ENCODE peak calls at places on chromosomes 4 and X, in six cellular contexts. G is cardiac muscle cell, P is gastrocnemius medialis, D is suprapubic skin, A is osteoblast, Z is astrocyte. B is an unnamed sample. For H3K27me3, the result is how much of the 10 kb centered on the place peaks cover.

GRCh38 chrX:78314561-78314960 is 12.8 kb downstream of the CYSLTR1 start:
- DNase-seq in D (no peak), Z (no peak), P (no peak), A (no peak), G (no peak), B (no peak)

GRCh38 chr4:181465826-181466225 is 777.4 kb upstream of the TENM3 start:
- DNase-seq in A (no peak), Z (no peak), G (no peak), P (no peak), D (no peak), B (no peak)

GRCh38 chr4:22238742-22239141 is 277.1 kb downstream of the ADGRA3 start:
- DNase-seq in A (no peak), Z (no peak), D (no peak), G (peak), P (no peak), B (peak)

GRCh38 chr4:88006956-88007303 is 505 bp upstream of the PKD2 start:
- DNase-seq in A (peak), Z (no peak), D (peak), G (no peak), P (no peak), B (no peak)

GRCh38 chrX:140766024-140766611 is 56.6 kb downstream of the LINC00632 start:
- DNase-seq in Z (peak), A (peak), G (peak), P (no peak), D (peak), B (no peak)

GRCh38 chr4:122091836-122092235 is 60.3 kb upstream of the BLTP1 start:
- DNase-seq in Z (no peak), G (no peak), D (no peak), A (no peak), P (no peak), B (no peak)

GRCh38 chr4:101328063-101328602 is 19.2 kb downstream of the PPP3CA start:
- DNase-seq in P (no peak), D (no peak), A (no peak), Z (no peak), G (no peak), B (no peak)

GRCh38 chr4:83989835-83990234 is 453.9 kb downstream of the GPAT3 start:
- DNase-seq in P (no peak), Z (no peak), A (no peak), D (no peak), G (no peak), B (no peak)

GRCh38 chrX:69362354-69362753 is 141.8 kb upstream of the NALF2 start:
- DNase-seq in P (no peak), G (no peak), A (no peak), D (no peak), Z (no peak), B (no peak)

GRCh38 chrX:3393168-3393567 is 46.7 kb upstream of the MXRA5 start:
- DNase-seq in D (no peak), Z (no peak), P (no peak), G (no peak), A (no peak), B (no peak)

GRCh38 chr4:1413687-1414479 is 7.6 kb upstream of the NKX1-1 start:
- DNase-seq in Z (no peak), P (no peak), D (no peak), G (no peak), A (peak), B (no peak)
- H3K27me3 ChIP-seq in Z (under half), P (half or more), D (half or more), G (half or more), A (under half), B (under half)

DNA sequence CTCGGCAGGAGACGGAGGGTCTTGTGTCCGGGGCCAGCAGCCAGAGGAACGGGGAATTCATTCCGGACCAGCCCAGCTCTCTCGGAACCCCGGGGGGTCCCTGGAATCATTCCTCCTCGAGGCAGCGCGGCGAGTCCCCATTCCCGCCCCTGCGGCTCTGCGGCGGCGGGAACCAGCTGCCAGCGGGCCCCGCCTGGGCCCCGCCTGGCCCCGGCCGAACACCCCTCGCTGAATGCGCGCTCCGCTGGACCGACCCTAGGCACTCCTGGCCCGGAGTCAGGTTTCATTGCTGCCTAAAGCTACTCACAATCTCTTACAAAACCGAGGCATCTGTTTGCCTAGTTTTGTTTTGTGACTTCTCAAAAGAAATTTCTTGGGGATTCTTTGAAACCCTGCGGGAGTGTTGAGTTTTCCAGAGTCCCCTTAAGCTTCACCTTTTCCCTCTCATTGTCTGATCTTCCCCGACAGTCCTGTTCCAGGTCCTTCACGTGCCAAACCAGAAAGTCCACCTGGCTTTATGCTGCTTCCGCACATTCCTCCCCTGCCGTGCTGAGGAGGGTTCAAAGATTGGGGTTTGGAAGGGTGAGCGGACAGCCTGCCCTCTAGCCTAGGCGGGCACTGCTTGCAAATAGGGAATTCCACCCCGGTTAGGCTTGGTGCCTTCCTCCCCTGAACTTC is 767 bp downstream of the ARHGAP10 start:
- DNase-seq in Z (peak), D (peak), P (no peak), A (peak), G (peak), B (peak)
- H3K27me3 ChIP-seq in Z (under half), D (under half), P (under half), A (under half), G (under half), B (under half)

DNA sequence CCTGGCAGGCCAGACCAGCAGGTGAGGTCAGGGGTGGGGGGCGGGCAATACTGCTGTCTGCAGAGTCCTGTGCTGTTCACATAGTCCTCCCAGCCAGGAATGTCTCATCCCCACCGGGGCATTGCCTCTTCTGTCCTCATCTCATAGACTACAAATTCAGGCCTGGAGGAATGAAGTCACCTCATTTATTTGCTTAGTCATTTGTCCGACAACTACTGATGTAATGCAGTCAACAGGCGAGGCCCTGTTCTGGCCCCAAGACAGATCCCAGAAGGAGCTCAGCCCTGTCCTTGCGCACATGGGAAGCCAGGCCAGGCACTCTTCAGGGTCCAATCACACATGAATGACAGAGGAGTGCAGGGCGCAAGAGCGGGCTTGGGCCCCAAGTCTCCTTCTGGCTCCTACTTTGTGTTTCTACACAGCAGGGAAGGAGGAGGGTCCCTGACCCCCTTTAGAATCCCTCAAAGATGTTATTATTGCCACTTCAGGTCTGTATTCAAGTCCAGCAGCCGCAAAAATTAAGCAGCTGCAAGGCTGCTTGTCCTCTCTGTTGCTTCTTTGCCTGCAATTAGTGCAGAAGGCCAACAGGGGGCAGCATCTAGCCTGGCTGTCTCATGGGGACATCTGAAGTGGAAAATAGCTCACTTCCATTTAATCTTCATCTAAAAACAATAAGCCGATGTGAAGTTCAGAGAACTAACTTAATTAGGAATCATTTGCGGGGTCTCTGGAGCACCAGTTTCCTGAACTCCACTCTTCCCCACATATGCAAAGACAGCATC is 15.2 kb upstream of the HMX1 start:
- DNase-seq in A (no peak), Z (no peak), D (no peak), P (no peak), G (no peak), B (no peak)
- H3K27me3 ChIP-seq in A (under half), Z (under half), D (half or more), P (under half), G (half or more), B (under half)

GRCh38 chrX:25009407-25009806 is 6.4 kb downstream of the ARX start:
- DNase-seq in Z (no peak), P (no peak), G (no peak), D (no peak), A (no peak), B (no peak)
- H3K27me3 ChIP-seq in Z (half or more), P (under half), G (half or more), D (half or more), A (half or more), B (under half)

DNA sequence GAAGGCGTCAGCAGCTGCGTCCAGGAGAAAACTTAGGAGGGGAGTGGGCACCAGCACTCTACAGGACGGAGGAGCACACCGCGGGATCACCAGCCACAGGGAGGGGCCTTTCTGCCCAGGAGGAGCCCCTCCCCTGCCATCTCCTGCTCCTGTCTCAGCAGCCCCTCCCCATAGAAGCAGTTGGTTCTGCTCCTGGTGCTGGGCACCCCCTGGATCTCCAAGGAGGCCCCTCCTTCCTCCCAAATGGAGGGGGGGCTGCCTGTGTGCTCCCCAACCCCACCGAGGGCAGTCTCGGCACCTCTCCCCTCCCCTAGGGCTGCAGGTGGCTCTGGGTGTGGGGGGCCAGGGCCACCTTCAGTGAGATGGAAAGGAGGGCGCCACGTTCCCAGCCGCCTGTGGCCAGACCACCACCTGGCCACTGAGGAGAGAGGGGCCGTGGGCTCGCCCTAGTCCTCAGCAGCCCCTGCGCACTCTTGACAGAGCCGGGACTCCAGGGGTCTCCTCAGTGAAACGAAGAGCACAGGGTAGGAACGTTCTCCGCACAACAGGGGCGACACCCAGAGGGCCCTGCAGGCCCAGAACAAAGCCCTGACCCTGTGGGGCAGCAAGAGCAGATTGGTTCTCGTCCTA is 37.8 kb downstream of the CPLX1 start:
- DNase-seq in Z (no peak), G (no peak), A (peak), P (no peak), D (no peak), B (peak)
- H3K27me3 ChIP-seq in Z (under half), G (half or more), A (under half), P (under half), D (half or more), B (under half)

DNA sequence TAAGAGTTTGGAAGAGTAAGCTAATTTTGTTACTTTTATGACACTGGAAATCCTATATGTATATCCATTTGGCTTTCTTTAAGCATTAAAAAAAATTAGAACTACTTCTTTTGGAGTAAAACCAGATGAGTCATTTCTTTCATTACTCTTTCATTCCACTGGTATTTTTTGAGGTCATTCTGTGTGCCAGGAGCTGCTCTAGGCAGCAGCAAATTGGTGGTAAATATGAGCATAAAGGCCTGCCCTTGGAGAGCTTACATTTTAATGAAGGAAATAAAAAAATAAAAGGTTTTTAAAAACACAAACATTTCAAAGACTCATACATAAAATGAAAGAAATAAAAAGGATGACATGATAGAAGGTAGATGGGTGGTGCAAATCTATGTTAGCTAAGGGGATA is 37.4 kb downstream of the MID1 start:
- DNase-seq in A (no peak), D (no peak), G (no peak), P (no peak), Z (peak), B (no peak)
- H3K27me3 ChIP-seq in A (under half), D (under half), G (under half), P (under half), Z (under half), B (under half)

DNA sequence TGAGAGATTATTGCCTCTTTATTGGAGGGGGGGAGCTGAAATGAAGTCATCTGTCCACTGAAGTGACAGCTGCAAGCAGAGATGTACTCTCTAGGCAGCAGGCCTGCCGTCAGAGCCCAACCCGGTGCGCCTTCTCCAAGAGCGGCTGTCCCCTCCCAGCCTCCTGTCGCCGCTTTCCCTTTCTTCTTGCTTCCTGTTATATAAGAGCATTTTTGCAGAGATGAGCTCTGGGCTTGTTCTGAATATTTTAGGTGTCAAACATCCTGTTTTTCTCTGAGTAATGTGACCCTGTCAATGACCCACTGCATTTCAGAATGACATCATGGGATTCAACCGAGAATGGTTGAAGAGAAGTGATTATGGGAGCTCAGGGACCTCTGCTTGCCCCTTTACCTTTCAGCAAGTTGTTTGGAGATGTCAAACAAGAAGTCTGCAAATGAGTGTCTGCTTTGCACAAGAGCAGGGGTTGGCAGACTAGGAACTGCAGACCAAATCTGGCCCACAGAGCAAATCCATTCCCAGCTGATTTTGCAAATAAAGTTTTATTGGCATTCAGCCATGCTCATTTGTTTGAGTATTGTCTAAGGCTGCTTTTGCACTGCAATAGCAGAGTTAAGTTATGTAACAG is 79.9 kb downstream of the SLC9A6 start:
- DNase-seq in A (no peak), D (no peak), Z (peak), P (peak), G (peak), B (peak)
- H3K27me3 ChIP-seq in A (under half), D (under half), Z (under half), P (under half), G (under half), B (under half)

GRCh38 chrX:137428777-137429564 is 137.0 kb upstream of the ZIC3 start:
- DNase-seq in A (no peak), G (peak), D (no peak), P (no peak), Z (no peak), B (no peak)
- H3K27me3 ChIP-seq in A (under half), G (half or more), D (half or more), P (half or more), Z (under half), B (under half)